ENCODE peak calls at places on chromosomes 1 and 21, in six cellular contexts. A, B, M, T, U and P are unnamed samples.

GRCh38 chr1:15684468-15685283 is 556 bp downstream of the PLEKHM2 start:
- DNase-seq in T (peak), M (peak), U (no peak), A (no peak), B (peak), P (peak)

GRCh38 chr21:17711896-17712295 is 99.2 kb upstream of the BTG3 start:
- DNase-seq in M (no peak), U (no peak), T (no peak), B (no peak), A (no peak), P (no peak)

GRCh38 chr1:46489638-46490602 is at the start of gene DMBX1:
- DNase-seq in B (no peak), A (no peak), T (peak), M (peak), U (no peak), P (peak)

GRCh38 chr1:55214214-55214902 is 806 bp downstream of the USP24 start:
- DNase-seq in A (no peak), U (no peak), B (peak), T (peak), M (peak), P (no peak)

GRCh38 chr1:232981161-232981560 is 30.8 kb downstream of the NTPCR start:
- DNase-seq in U (no peak), T (no peak), A (no peak), M (no peak), B (no peak), P (no peak)

GRCh38 chr1:227077783-227078182 is 137.7 kb downstream of the COQ8A start:
- DNase-seq in U (no peak), M (no peak), T (no peak), B (no peak), A (no peak), P (no peak)

GRCh38 chr1:19169642-19170041 is 40.4 kb downstream of the UBR4 start:
- DNase-seq in M (no peak), A (peak), B (no peak), U (no peak), T (peak), P (peak)

GRCh38 chr1:76122260-76122659 is 47.7 kb downstream of the ST6GALNAC3 start:
- DNase-seq in M (no peak), A (no peak), U (no peak), B (no peak), T (no peak), P (no peak)

GRCh38 chr1:243291287-243291686 is 35.4 kb downstream of the SDCCAG8 start:
- DNase-seq in M (no peak), U (no peak), B (no peak), T (no peak), A (no peak), P (peak)

GRCh38 chr1:39110882-39111281 is 84.7 kb downstream of the NDUFS5 start:
- DNase-seq in M (no peak), U (no peak), B (no peak), A (no peak), T (peak), P (peak)

GRCh38 chr1:172399369-172400072 is 21.0 kb upstream of the C1orf105 start:
- DNase-seq in A (peak), M (peak), B (peak), U (no peak), T (peak), P (peak)

GRCh38 chr1:35876988-35877387 is 6.0 kb upstream of the AGO1 start:
- DNase-seq in U (no peak), B (no peak), T (peak), A (no peak), M (no peak), P (peak)

GRCh38 chr1:222373831-222374603 is 173.9 kb downstream of the HHIPL2 start:
- DNase-seq in U (no peak), B (no peak), T (no peak), A (no peak), M (no peak), P (no peak)

GRCh38 chr1:61455400-61455799 is 269.5 kb downstream of the TM2D1 start:
- DNase-seq in M (no peak), T (no peak), A (no peak), U (no peak), B (no peak), P (no peak)

GRCh38 chr21:41857771-41858300 is 21.3 kb downstream of the PRDM15 start:
- DNase-seq in M (no peak), T (no peak), B (no peak), U (no peak), A (no peak), P (no peak)

GRCh38 chr1:54413295-54413694 is 7.1 kb upstream of the SSBP3 start:
- DNase-seq in U (no peak), M (peak), T (peak), A (no peak), B (peak), P (peak)